ENCODE peak calls at places on chromosomes 13 and 19, in seven cellular contexts. J is fibroblast of lung, S is HFFc6, T is A549, Y is choroid plexus epithelial cell, V is AG09319, L is heart left ventricle. Z is an unnamed sample.

GRCh38 chr19:4066176-4066606 is 508 bp downstream of the ZBTB7A start:
- DNase-seq in J (no peak), S (no peak), T (no peak), Y (no peak), V (no peak), L (no peak), Z (no peak)

GRCh38 chr13:40318366-40318765 is 348.1 kb downstream of the FOXO1 start:
- DNase-seq in J (no peak), S (no peak), T (no peak), Y (peak), V (no peak), L (peak), Z (no peak)

GRCh38 chr13:30847697-30848307 is 58.3 kb upstream of the MEDAG start:
- DNase-seq in J (peak), S (peak), T (no peak), Y (peak), V (peak), L (peak), Z (no peak)

GRCh38 chr13:101576452-101576851 is 124.0 kb downstream of the ITGBL1 start:
- DNase-seq in J (peak), S (no peak), T (peak), Y (peak), V (no peak), L (no peak), Z (no peak)

GRCh38 chr13:34667356-34668218 is 274.5 kb upstream of the NBEA start:
- DNase-seq in J (no peak), S (no peak), T (no peak), Y (no peak), V (no peak), L (no peak), Z (no peak)

GRCh38 chr19:50711196-50711595 is 8.4 kb downstream of the SHANK1 start:
- DNase-seq in J (no peak), S (no peak), T (no peak), Y (no peak), V (no peak), L (peak), Z (no peak)

GRCh38 chr13:112747256-112747655 is 57.4 kb downstream of the ATP11A start:
- DNase-seq in J (peak), S (no peak), T (no peak), Y (no peak), V (no peak), L (no peak), Z (no peak)

GRCh38 chr13:47250141-47250540 is 353.3 kb upstream of the HTR2A start:
- DNase-seq in J (peak), S (no peak), T (no peak), Y (peak), V (no peak), L (no peak), Z (no peak)

GRCh38 chr13:25300861-25301346 is 521 bp upstream of the NUP58 start:
- DNase-seq in J (no peak), S (no peak), T (no peak), Y (peak), V (no peak), L (peak), Z (no peak)

GRCh38 chr19:3375221-3376088 is 9.1 kb downstream of the NFIC start:
- DNase-seq in J (peak), S (peak), T (no peak), Y (peak), V (no peak), L (peak), Z (no peak)

GRCh38 chr19:55674841-55675660 is at the start of gene EPN1:
- DNase-seq in J (peak), S (peak), T (peak), Y (peak), V (peak), L (peak), Z (peak)

GRCh38 chr13:65287405-65287804 is 1942.7 kb downstream of the PCDH9 start:
- DNase-seq in J (no peak), S (no peak), T (no peak), Y (no peak), V (no peak), L (no peak), Z (no peak)

GRCh38 chr19:54369082-54369691 is 4.5 kb upstream of the LAIR1 start:
- DNase-seq in J (no peak), S (no peak), T (no peak), Y (no peak), V (no peak), L (no peak), Z (no peak)

GRCh38 chr19:4009990-4010807 is 2.7 kb downstream of the PIAS4 start:
- DNase-seq in J (no peak), S (no peak), T (no peak), Y (peak), V (no peak), L (no peak), Z (no peak)

GRCh38 chr19:56333506-56333905 is 18.9 kb upstream of the ZSCAN5A start:
- DNase-seq in J (peak), S (peak), T (peak), Y (peak), V (peak), L (no peak), Z (peak)

GRCh38 chr13:54744747-54745146 is 1716.1 kb downstream of the OLFM4 start:
- DNase-seq in J (no peak), S (no peak), T (no peak), Y (no peak), V (no peak), L (no peak), Z (no peak)

GRCh38 chr19:3357731-3358391 is 8.5 kb upstream of the NFIC start:
- DNase-seq in J (no peak), S (no peak), T (no peak), Y (no peak), V (no peak), L (no peak), Z (no peak)

GRCh38 chr13:23087884-23088283 is 92.9 kb upstream of the SGCG start:
- DNase-seq in J (peak), S (peak), T (peak), Y (peak), V (no peak), L (no peak), Z (peak)

GRCh38 chr13:100859861-100860260 is 185.3 kb upstream of the TMTC4 start:
- DNase-seq in J (no peak), S (no peak), T (no peak), Y (peak), V (no peak), L (no peak), Z (no peak)

GRCh38 chr13:89806594-89806993 is 1540.9 kb upstream of the MIR17HG start:
- DNase-seq in J (no peak), S (no peak), T (no peak), Y (no peak), V (no peak), L (no peak), Z (no peak)

GRCh38 chr13:25768726-25769270 is 283.0 kb downstream of the SHISA2 start:
- DNase-seq in J (peak), S (no peak), T (no peak), Y (peak), V (no peak), L (no peak), Z (no peak)

DNA sequence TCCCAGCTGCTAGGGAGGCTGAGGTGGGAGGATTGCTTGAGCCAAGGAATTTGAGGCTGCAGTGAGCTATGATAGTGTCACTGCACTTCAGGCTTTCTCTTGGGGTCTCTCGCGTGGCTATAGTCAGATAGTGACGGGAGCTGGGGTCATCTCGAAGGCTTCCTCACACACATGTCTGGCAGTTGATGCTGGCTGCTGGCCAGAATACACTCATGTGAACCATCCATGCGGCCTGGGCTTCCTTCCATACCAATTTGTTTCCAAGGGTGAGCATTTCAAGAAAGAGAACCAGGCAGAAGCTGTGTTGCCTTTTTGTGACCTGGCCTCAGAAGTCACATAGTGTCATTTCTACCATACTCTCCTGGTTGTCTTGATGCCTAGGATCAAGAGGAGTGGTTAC is 26.5 kb downstream of the LEUTX start:
- DNase-seq in J (no peak), S (no peak), T (no peak), Y (peak), V (no peak), L (no peak), Z (no peak)
- TF ChIP-seq CTCF in J (no peak), S (no peak), T (no peak), Y (no peak), V (no peak), L (no peak), Z (no peak)

DNA sequence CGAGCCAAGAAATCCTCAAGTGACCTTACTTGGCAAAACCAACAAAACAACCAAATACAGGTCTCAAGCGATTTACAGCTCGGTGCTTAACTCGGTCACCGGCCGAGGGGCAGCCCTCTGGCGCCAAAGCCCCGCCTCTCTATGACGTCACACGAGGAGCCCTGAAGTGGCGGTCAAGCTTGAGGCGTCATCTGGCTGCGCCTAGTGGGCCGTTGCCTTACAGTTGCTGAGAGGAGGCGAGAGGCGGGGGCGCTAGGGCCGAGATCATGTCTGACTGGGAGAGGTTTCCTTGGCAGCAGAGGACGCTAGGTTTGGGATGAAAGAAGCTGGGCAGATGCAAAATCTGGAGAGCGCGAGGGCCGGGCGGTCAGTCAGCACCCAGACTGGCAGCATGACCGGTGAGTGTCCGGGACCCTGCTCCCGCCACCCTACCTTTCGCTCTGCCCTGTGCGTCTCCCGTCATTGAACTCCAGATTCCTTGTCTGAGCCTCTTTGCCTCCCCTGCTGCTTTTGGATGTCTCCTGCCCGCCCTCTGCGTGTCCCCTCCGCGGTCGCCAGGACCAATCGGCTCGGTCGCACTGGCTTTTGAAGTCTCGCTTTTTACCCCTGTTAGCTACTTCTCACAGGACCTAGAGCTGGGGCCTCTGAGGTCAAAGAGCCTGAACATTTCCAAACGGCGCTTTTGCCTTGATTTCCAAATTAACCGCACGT is at the start of gene CDADC1:
- DNase-seq in J (peak), S (peak), T (peak), Y (peak), V (peak), L (peak), Z (peak)
- TF ChIP-seq CTCF in J (no peak), S (no peak), T (no peak), Y (no peak), V (no peak), L (no peak), Z (no peak)

GRCh38 chr13:95620498-95621140 is 23.9 kb downstream of the DZIP1 start:
- DNase-seq in J (no peak), S (no peak), T (no peak), Y (no peak), V (no peak), L (no peak), Z (no peak)
- TF ChIP-seq CTCF in J (no peak), S (no peak), T (no peak), Y (no peak), V (no peak), L (no peak), Z (no peak)

GRCh38 chr19:5826531-5827341 is 12.8 kb downstream of the FUT6 start:
- DNase-seq in J (no peak), S (no peak), T (peak), Y (no peak), V (no peak), L (peak), Z (peak)
- TF ChIP-seq CTCF in J (peak), S (no peak), T (no peak), Y (peak), V (no peak), L (no peak), Z (no peak)